ENCODE peak calls at places on chromosomes 4 and X, in ten cellular contexts. I is EH; W is tibial artery; G is NCI-H1105 treated with DMSO at 0.1 percent for 48 hours; M is stimulated activated naive CD4-positive, alpha-beta T cell; E is AG09319; V is spleen; T is stimulated activated CD4-positive, alpha-beta T cell treated with anti-CD3 and anti-CD28 coated beads, Interleukin-1b, Interleukin-23, amount 100 ng/mL, for 4 hours; P is Jurkat, Clone E6-1; H is C1 segment of cervical spinal cord. K is an unnamed sample.

GRCh38 chr4:81550005-81550896 is 78.5 kb upstream of the RASGEF1B start:
- DNase-seq in G (no peak), P (no peak), V (no peak), W (no peak), E (no peak), T (no peak), I (no peak), H (no peak), M (no peak), K (no peak)

GRCh38 chr4:2791518-2792395 is 1.1 kb upstream of the SH3BP2 start:
- DNase-seq in T (no peak), G (no peak), E (no peak), I (no peak), H (no peak), M (no peak), V (peak), W (peak), P (no peak), K (no peak)

GRCh38 chrX:9558615-9559014 is 93.8 kb downstream of the TBL1X start:
- DNase-seq in M (no peak), I (no peak), H (no peak), E (no peak), W (no peak), V (no peak), P (no peak), G (no peak), T (no peak), K (no peak)

GRCh38 chrX:72125331-72126047 is 6.2 kb downstream of the RTL5 start:
- DNase-seq in H (no peak), G (peak), P (no peak), E (no peak), V (no peak), I (no peak), T (no peak), M (no peak), W (no peak), K (no peak)

GRCh38 chr4:10087152-10087791 is 29.3 kb downstream of the WDR1 start:
- DNase-seq in T (no peak), G (no peak), P (no peak), H (no peak), M (no peak), V (peak), I (no peak), W (peak), E (no peak), K (no peak)

GRCh38 chr4:125420499-125420898 is 105.7 kb downstream of the FAT4 start:
- DNase-seq in G (peak), H (no peak), W (no peak), V (no peak), T (no peak), I (no peak), E (no peak), P (no peak), M (no peak), K (no peak)

GRCh38 chrX:37077646-37078433 is 69.7 kb downstream of the FAM47C start:
- DNase-seq in H (no peak), V (no peak), E (no peak), W (no peak), I (no peak), T (no peak), G (no peak), P (no peak), M (no peak), K (no peak)

GRCh38 chr4:175106301-175106700 is 188.1 kb downstream of the ADAM29 start:
- DNase-seq in V (no peak), M (no peak), T (no peak), W (no peak), I (no peak), H (no peak), G (no peak), E (no peak), P (no peak), K (no peak)

GRCh38 chrX:9374537-9374936 is 90.3 kb upstream of the TBL1X start:
- DNase-seq in M (no peak), T (no peak), W (no peak), G (no peak), I (no peak), V (no peak), P (no peak), E (no peak), H (no peak), K (no peak)

GRCh38 chr4:155248002-155248896 is 39.8 kb downstream of the NPY2R start:
- DNase-seq in H (no peak), E (no peak), V (no peak), G (no peak), P (no peak), I (no peak), W (no peak), T (no peak), M (no peak), K (no peak)

GRCh38 chrX:151713859-151714258 is 2.0 kb upstream of the FATE1 start:
- DNase-seq in M (no peak), H (no peak), I (peak), W (no peak), V (no peak), P (peak), E (no peak), T (no peak), G (peak), K (peak)

GRCh38 chr4:129240816-129241215 is 144.9 kb downstream of the C4orf33 start:
- DNase-seq in M (no peak), W (no peak), G (peak), P (no peak), V (no peak), H (no peak), T (no peak), E (no peak), I (no peak), K (no peak)

GRCh38 chrX:47584714-47585113 is 2.5 kb downstream of the TIMP1 start:
- DNase-seq in G (no peak), E (no peak), M (no peak), V (no peak), P (no peak), T (no peak), H (no peak), W (no peak), I (no peak), K (no peak)

GRCh38 chrX:6985537-6985936 is 162.0 kb upstream of the STS start:
- DNase-seq in W (no peak), P (no peak), E (no peak), T (no peak), V (no peak), M (no peak), G (no peak), H (no peak), I (no peak), K (no peak)

GRCh38 chrX:111013778-111014455 is 82.1 kb upstream of the PAK3 start:
- DNase-seq in W (no peak), M (no peak), T (no peak), I (no peak), H (no peak), G (no peak), V (no peak), E (no peak), P (no peak), K (no peak)

GRCh38 chr4:175891863-175892262 is 79.8 kb upstream of the GPM6A start:
- DNase-seq in W (no peak), G (peak), E (no peak), T (no peak), V (no peak), I (peak), M (no peak), P (peak), H (no peak), K (peak)

GRCh38 chr4:5045099-5045498 is 6.2 kb upstream of the STK32B start:
- DNase-seq in M (no peak), G (no peak), H (peak), P (peak), T (no peak), E (no peak), V (no peak), W (peak), I (peak), K (peak)

GRCh38 chrX:7568597-7568996 is 274.4 kb upstream of the VCX start:
- DNase-seq in T (no peak), G (no peak), W (no peak), M (no peak), H (no peak), I (no peak), E (no peak), P (no peak), V (no peak), K (no peak)

GRCh38 chr4:110020139-110020538 is 107.5 kb downstream of the EGF start:
- DNase-seq in E (no peak), V (no peak), T (no peak), G (no peak), H (no peak), P (no peak), I (peak), W (no peak), M (no peak), K (no peak)

GRCh38 chrX:107448625-107449468 is 605 bp upstream of the FRMPD3 start:
- DNase-seq in H (peak), P (no peak), I (no peak), M (no peak), V (no peak), T (no peak), W (no peak), G (peak), E (no peak), K (peak)

GRCh38 chr4:3304831-3305609 is 12.2 kb downstream of the RGS12 start:
- DNase-seq in V (peak), P (no peak), H (no peak), T (no peak), G (no peak), M (no peak), I (peak), W (peak), E (no peak), K (no peak)

GRCh38 chrX:31314921-31315320 is 243.1 kb upstream of the FTHL17 start:
- DNase-seq in I (peak), M (no peak), G (no peak), E (peak), H (no peak), P (no peak), W (no peak), T (no peak), V (no peak), K (no peak)

GRCh38 chrX:121457096-121457495 is 409.7 kb downstream of the GLUD2 start:
- DNase-seq in P (no peak), E (no peak), V (no peak), H (no peak), W (no peak), T (no peak), I (no peak), M (no peak), G (no peak), K (no peak)

GRCh38 chrX:11143931-11144678 is 33.0 kb downstream of the HCCS start:
- DNase-seq in I (peak), H (peak), M (peak), G (peak), W (no peak), P (peak), E (peak), V (peak), T (peak), K (peak)

GRCh38 chrX:2576793-2577192 is 76.0 kb upstream of the DHRSX start:
- DNase-seq in E (no peak), M (no peak), T (no peak), G (no peak), V (no peak), H (no peak), I (peak), P (no peak), W (no peak), K (no peak)

GRCh38 chr4:8616831-8617230 is 24.3 kb downstream of the CPZ start:
- DNase-seq in I (no peak), W (peak), H (no peak), G (no peak), M (no peak), T (no peak), E (no peak), P (no peak), V (no peak), K (no peak)

GRCh38 chrX:151801980-151802379 is 67.4 kb downstream of the CNGA2 start:
- DNase-seq in V (no peak), P (no peak), I (peak), H (no peak), G (no peak), W (no peak), T (no peak), E (no peak), M (no peak), K (peak)

GRCh38 chr4:168631241-168632151 is 134.6 kb downstream of the PALLD start:
- DNase-seq in H (no peak), T (no peak), I (peak), M (no peak), P (no peak), V (peak), G (peak), E (no peak), W (peak), K (peak)

GRCh38 chr4:141686146-141686775 is 49.9 kb downstream of the IL15 start:
- DNase-seq in P (no peak), T (no peak), M (no peak), H (no peak), W (no peak), I (peak), V (no peak), E (no peak), G (peak), K (no peak)

GRCh38 chr4:1752284-1753041 is 31.1 kb downstream of the TACC3 start:
- DNase-seq in P (no peak), I (peak), H (no peak), E (no peak), W (no peak), M (no peak), T (no peak), V (no peak), G (no peak), K (peak)

GRCh38 chr4:84499065-84499982 is at the start of gene NKX6-1:
- DNase-seq in G (peak), W (peak), T (no peak), I (peak), M (no peak), V (no peak), P (no peak), E (peak), H (peak), K (peak)

GRCh38 chrX:71107762-71108360 is 1.3 kb upstream of the CXorf65 start:
- DNase-seq in E (no peak), W (no peak), H (no peak), V (peak), T (no peak), M (peak), P (peak), G (no peak), I (no peak), K (peak)

GRCh38 chrX:129932792-129933321 is 26.9 kb downstream of the UTP14A start:
- DNase-seq in G (no peak), V (peak), I (peak), W (peak), P (no peak), T (no peak), E (no peak), M (peak), H (no peak), K (no peak)

GRCh38 chr4:156915216-156915615 is 56.4 kb downstream of the PDGFC start:
- DNase-seq in W (no peak), V (no peak), G (no peak), E (no peak), I (no peak), T (no peak), M (no peak), H (no peak), P (no peak), K (no peak)

K was measured in Kasumi-1.